ENCODE peak calls at places on chromosomes 7 and 10, in seven cellular contexts. W is HCT116, Z is GM12878, S is H1, U is SK-N-SH, L is HepG2, R is K562. T is an unnamed sample. For H3K4me1, the result is how much of the 10 kb centered on the place peaks cover.

GRCh38 chr10:121076760-121077159 is 225.6 kb downstream of the WDR11 start:
- DNase-seq in W (no peak), Z (no peak), S (no peak), U (no peak), L (no peak), R (no peak), T (no peak)

GRCh38 chr10:6363516-6363915 is 160.8 kb downstream of the PFKFB3 start:
- DNase-seq in W (no peak), Z (no peak), S (no peak), U (no peak), L (no peak), R (no peak), T (no peak)

GRCh38 chr7:16399265-16399801 is 22.0 kb downstream of the CRPPA start:
- DNase-seq in W (no peak), Z (no peak), S (no peak), U (no peak), L (no peak), R (no peak), T (no peak)

GRCh38 chr10:24720096-24720495 is 3.6 kb downstream of the ARHGAP21 start:
- DNase-seq in W (no peak), Z (no peak), S (no peak), U (no peak), L (no peak), R (no peak), T (no peak)

GRCh38 chr7:104065491-104065890 is 76.0 kb upstream of the RELN start:
- DNase-seq in W (no peak), Z (no peak), S (no peak), U (no peak), L (peak), R (no peak), T (no peak)

GRCh38 chr7:36814311-36814710 is 90.0 kb upstream of the AOAH start:
- DNase-seq in W (no peak), Z (no peak), S (no peak), U (no peak), L (no peak), R (no peak), T (no peak)

GRCh38 chr10:77101416-77101815 is 536.2 kb downstream of the KCNMA1 start:
- DNase-seq in W (no peak), Z (no peak), S (no peak), U (no peak), L (no peak), R (no peak), T (no peak)

GRCh38 chr7:147419001-147419400 is 1171.6 kb upstream of the C7orf33 start:
- DNase-seq in W (no peak), Z (no peak), S (no peak), U (no peak), L (no peak), R (no peak), T (no peak)

GRCh38 chr10:16016688-16017087 is 156.4 kb upstream of the MINDY3 start:
- DNase-seq in W (no peak), Z (no peak), S (no peak), U (no peak), L (no peak), R (no peak), T (no peak)

GRCh38 chr7:51324206-51324884 is 7.7 kb upstream of the COBL start:
- DNase-seq in W (no peak), Z (no peak), S (peak), U (no peak), L (no peak), R (no peak), T (no peak)

GRCh38 chr10:101221479-101222246 is 7.6 kb downstream of the LBX1 start:
- DNase-seq in W (no peak), Z (no peak), S (no peak), U (peak), L (no peak), R (no peak), T (no peak)

GRCh38 chr7:8379264-8379663 is 54.1 kb upstream of the NXPH1 start:
- DNase-seq in W (no peak), Z (no peak), S (no peak), U (peak), L (no peak), R (no peak), T (no peak)

GRCh38 chr7:17516768-17517167 is 218.3 kb downstream of the AHR start:
- DNase-seq in W (no peak), Z (no peak), S (no peak), U (no peak), L (no peak), R (no peak), T (no peak)

GRCh38 chr7:20778063-20778721 is 8.5 kb downstream of the SP8 start:
- DNase-seq in W (no peak), Z (no peak), S (peak), U (peak), L (no peak), R (peak), T (no peak)

GRCh38 chr10:329361-330099 is 194.3 kb downstream of the ZMYND11 start:
- DNase-seq in W (peak), Z (no peak), S (peak), U (no peak), L (peak), R (peak), T (peak)

GRCh38 chr10:120970595-120971529 is 119.7 kb downstream of the WDR11 start:
- DNase-seq in W (no peak), Z (no peak), S (no peak), U (no peak), L (no peak), R (no peak), T (no peak)

GRCh38 chr10:77104459-77104980 is 533.1 kb downstream of the KCNMA1 start:
- DNase-seq in W (no peak), Z (no peak), S (no peak), U (no peak), L (no peak), R (no peak), T (no peak)

GRCh38 chr7:114428211-114428610 is 13.6 kb downstream of the FOXP2 start:
- DNase-seq in W (no peak), Z (no peak), S (no peak), U (no peak), L (no peak), R (no peak), T (no peak)

GRCh38 chr10:118595598-118596425 is at the start of gene PRLHR:
- DNase-seq in W (no peak), Z (no peak), S (peak), U (peak), L (no peak), R (peak), T (no peak)

GRCh38 chr7:34061175-34061574 is 155.8 kb downstream of the BMPER start:
- DNase-seq in W (no peak), Z (no peak), S (no peak), U (no peak), L (no peak), R (no peak), T (no peak)

GRCh38 chr10:125029584-125030242 is 87.8 kb downstream of the ZRANB1 start:
- DNase-seq in W (no peak), Z (no peak), S (no peak), U (no peak), L (no peak), R (no peak), T (no peak)

DNA sequence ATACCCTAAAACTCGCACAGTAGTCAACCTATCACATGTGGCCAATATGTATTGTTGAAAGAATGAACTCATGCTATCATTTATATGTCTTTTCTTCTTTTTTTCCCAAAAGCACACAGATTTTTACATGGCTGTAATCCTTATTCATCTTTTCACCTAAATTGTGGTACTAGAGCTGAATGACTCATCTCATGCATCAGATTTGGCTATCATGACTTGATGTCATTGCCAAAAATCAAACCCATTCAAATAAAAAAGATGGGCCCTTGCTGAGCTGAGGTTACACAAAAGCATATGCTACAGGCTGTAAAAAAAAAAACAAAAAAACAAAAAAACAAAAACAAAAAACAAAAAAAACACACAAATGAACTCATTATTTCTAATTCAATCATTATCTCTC is 3.3 kb upstream of the LMOD2 start:
- DNase-seq in W (no peak), Z (no peak), S (no peak), U (no peak), L (no peak), R (no peak), T (no peak)
- TF ChIP-seq SIN3A in W (no peak), Z (no peak), S (no peak), U (no peak), L (no peak), R (no peak), T (no peak)

GRCh38 chr10:14604181-14605142 is 170.2 kb downstream of the FAM107B start:
- DNase-seq in W (peak), Z (no peak), S (peak), U (peak), L (no peak), R (peak), T (no peak)
- H3K4me1 ChIP-seq in W (under half), Z (under half), S (under half), U (under half), L (half or more), R (under half), T (under half)

DNA sequence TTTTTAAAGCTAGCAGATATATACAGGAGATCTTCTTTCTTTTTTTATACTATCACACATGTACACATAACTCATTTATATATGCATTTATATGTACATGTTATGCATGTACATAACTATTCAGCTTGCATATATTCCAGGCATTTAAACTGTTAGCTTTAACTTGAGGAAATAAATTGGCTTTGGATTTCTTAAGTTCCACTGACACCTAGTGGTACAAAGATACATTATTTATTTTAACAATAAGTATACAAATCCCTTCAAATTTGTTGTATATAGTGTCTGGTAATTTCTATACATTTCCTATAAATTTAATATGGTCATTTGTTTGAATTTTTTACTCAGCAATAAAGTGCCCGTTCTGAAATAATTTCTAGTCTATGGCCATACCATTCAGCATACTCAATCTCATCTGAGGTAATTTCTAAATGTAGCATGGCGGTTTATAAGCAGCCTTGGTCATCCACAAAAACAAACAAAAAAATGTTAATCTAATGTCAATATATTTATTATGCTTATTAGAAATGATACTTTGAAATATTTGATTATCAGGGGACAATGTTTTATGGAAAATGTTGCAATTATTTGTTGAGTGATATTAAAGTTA is 11.6 kb downstream of the ZDHHC6 start:
- DNase-seq in W (peak), Z (no peak), S (no peak), U (no peak), L (peak), R (no peak), T (no peak)
- TF ChIP-seq CTCF in W (peak), Z (no peak), S (peak), U (peak), L (peak), R (peak), T (peak)

DNA sequence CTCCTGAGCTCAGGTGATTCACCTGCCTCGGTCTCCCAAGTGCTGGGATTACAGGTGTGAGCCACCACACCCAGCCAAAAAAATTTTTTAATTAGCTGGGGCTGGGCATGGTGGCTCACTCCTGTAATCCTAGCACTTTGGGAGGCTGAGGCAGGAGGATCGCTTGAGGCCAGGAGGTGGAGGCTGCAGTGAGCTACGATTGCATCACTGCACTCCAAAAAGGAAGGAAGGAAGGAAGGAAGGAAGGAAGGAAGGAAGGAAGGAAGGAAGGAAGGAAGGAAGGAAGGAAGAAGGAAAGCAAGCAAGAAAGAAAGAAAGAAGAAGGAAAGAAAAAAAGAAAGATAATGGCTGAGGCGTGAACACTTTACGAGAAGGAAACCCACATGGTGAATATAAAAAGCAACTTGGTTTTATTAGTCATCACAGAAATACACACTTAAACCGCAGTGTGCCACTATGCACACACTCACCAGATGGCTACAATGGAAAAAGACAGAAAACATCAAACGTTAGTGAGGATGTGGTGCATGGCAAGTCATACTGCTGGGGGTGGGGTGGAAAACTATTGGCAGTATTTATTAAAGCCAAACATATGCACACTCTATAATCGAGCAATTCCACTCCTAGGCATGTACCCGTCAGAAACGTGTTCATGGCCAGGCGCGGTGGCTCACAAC is 4.4 kb upstream of the CCL26 start:
- DNase-seq in W (no peak), Z (peak), S (no peak), U (no peak), L (no peak), R (no peak), T (peak)
- TF ChIP-seq SIN3A in W (no peak), Z (no peak), S (no peak), U (no peak), L (no peak), R (no peak), T (no peak)

T was measured in Panc1.